ENCODE peak calls at places on chromosome 4, in seven cellular contexts. One of them, this sample, is unnamed.

GRCh38 chr4:81605278-81605677 is 133.6 kb upstream of the RASGEF1B start:
- DNase-seq in astrocyte of the spinal cord: no peak
- DNase-seq in dorsolateral prefrontal cortex: no peak
- DNase-seq in epithelial cell of prostate: no peak
- DNase-seq in AG10803: no peak
- DNase-seq in body of pancreas: no peak
- DNase-seq in glutamatergic neuron: no peak
- DNase-seq in this sample: no peak

GRCh38 chr4:127632420-127633403 is at the start of gene INTU:
- DNase-seq in astrocyte of the spinal cord: peak
- DNase-seq in dorsolateral prefrontal cortex: peak
- DNase-seq in epithelial cell of prostate: peak
- DNase-seq in AG10803: peak
- DNase-seq in body of pancreas: peak
- DNase-seq in glutamatergic neuron: peak
- DNase-seq in this sample: peak

GRCh38 chr4:155866177-155866576 is at the start of gene ASIC5:
- DNase-seq in astrocyte of the spinal cord: no peak
- DNase-seq in dorsolateral prefrontal cortex: no peak
- DNase-seq in epithelial cell of prostate: no peak
- DNase-seq in AG10803: no peak
- DNase-seq in body of pancreas: no peak
- DNase-seq in glutamatergic neuron: no peak
- DNase-seq in this sample: no peak

GRCh38 chr4:101288365-101289145 is 58.8 kb downstream of the PPP3CA start:
- DNase-seq in astrocyte of the spinal cord: no peak
- DNase-seq in dorsolateral prefrontal cortex: no peak
- DNase-seq in epithelial cell of prostate: no peak
- DNase-seq in AG10803: no peak
- DNase-seq in body of pancreas: no peak
- DNase-seq in glutamatergic neuron: no peak
- DNase-seq in this sample: no peak

GRCh38 chr4:176833416-176833815 is 40.7 kb upstream of the VEGFC start:
- DNase-seq in astrocyte of the spinal cord: no peak
- DNase-seq in dorsolateral prefrontal cortex: no peak
- DNase-seq in epithelial cell of prostate: no peak
- DNase-seq in AG10803: peak
- DNase-seq in body of pancreas: no peak
- DNase-seq in glutamatergic neuron: no peak
- DNase-seq in this sample: no peak

GRCh38 chr4:3291411-3291968 is 1.3 kb upstream of the RGS12 start:
- DNase-seq in astrocyte of the spinal cord: no peak
- DNase-seq in dorsolateral prefrontal cortex: no peak
- DNase-seq in epithelial cell of prostate: no peak
- DNase-seq in AG10803: no peak
- DNase-seq in body of pancreas: peak
- DNase-seq in glutamatergic neuron: no peak
- DNase-seq in this sample: no peak

GRCh38 chr4:137968956-137969709 is 273.0 kb downstream of the SLC7A11 start:
- DNase-seq in astrocyte of the spinal cord: peak
- DNase-seq in dorsolateral prefrontal cortex: no peak
- DNase-seq in epithelial cell of prostate: no peak
- DNase-seq in AG10803: peak
- DNase-seq in body of pancreas: no peak
- DNase-seq in glutamatergic neuron: no peak
- DNase-seq in this sample: peak

GRCh38 chr4:19324175-19324574 is 927.5 kb upstream of the SLIT2 start:
- DNase-seq in astrocyte of the spinal cord: no peak
- DNase-seq in dorsolateral prefrontal cortex: no peak
- DNase-seq in epithelial cell of prostate: no peak
- DNase-seq in AG10803: no peak
- DNase-seq in body of pancreas: no peak
- DNase-seq in glutamatergic neuron: no peak
- DNase-seq in this sample: no peak

GRCh38 chr4:144906181-144906895 is 191.7 kb downstream of the ANAPC10 start:
- DNase-seq in astrocyte of the spinal cord: peak
- DNase-seq in dorsolateral prefrontal cortex: no peak
- DNase-seq in epithelial cell of prostate: no peak
- DNase-seq in AG10803: no peak
- DNase-seq in body of pancreas: no peak
- DNase-seq in glutamatergic neuron: no peak
- DNase-seq in this sample: no peak

GRCh38 chr4:81913427-81913878 is 441.7 kb upstream of the RASGEF1B start:
- DNase-seq in astrocyte of the spinal cord: peak
- DNase-seq in dorsolateral prefrontal cortex: no peak
- DNase-seq in epithelial cell of prostate: no peak
- DNase-seq in AG10803: peak
- DNase-seq in body of pancreas: peak
- DNase-seq in glutamatergic neuron: peak
- DNase-seq in this sample: peak

GRCh38 chr4:7414046-7414445 is 20.7 kb downstream of the PSAPL1 start:
- DNase-seq in astrocyte of the spinal cord: no peak
- DNase-seq in dorsolateral prefrontal cortex: peak
- DNase-seq in epithelial cell of prostate: no peak
- DNase-seq in AG10803: no peak
- DNase-seq in body of pancreas: no peak
- DNase-seq in glutamatergic neuron: no peak
- DNase-seq in this sample: no peak

GRCh38 chr4:174427562-174428140 is 94.6 kb downstream of the HPGD start:
- DNase-seq in astrocyte of the spinal cord: no peak
- DNase-seq in dorsolateral prefrontal cortex: no peak
- DNase-seq in epithelial cell of prostate: no peak
- DNase-seq in AG10803: no peak
- DNase-seq in body of pancreas: no peak
- DNase-seq in glutamatergic neuron: no peak
- DNase-seq in this sample: no peak

GRCh38 chr4:158624889-158625478 is 46.7 kb downstream of the C4orf46 start:
- DNase-seq in astrocyte of the spinal cord: peak
- DNase-seq in dorsolateral prefrontal cortex: no peak
- DNase-seq in epithelial cell of prostate: peak
- DNase-seq in AG10803: peak
- DNase-seq in body of pancreas: peak
- DNase-seq in glutamatergic neuron: no peak
- DNase-seq in this sample: peak

GRCh38 chr4:26360864-26361263 is 40.0 kb downstream of the RBPJ start:
- DNase-seq in astrocyte of the spinal cord: no peak
- DNase-seq in dorsolateral prefrontal cortex: no peak
- DNase-seq in epithelial cell of prostate: no peak
- DNase-seq in AG10803: peak
- DNase-seq in body of pancreas: no peak
- DNase-seq in glutamatergic neuron: peak
- DNase-seq in this sample: no peak

GRCh38 chr4:173752610-173753009 is 222.6 kb upstream of the HAND2 start:
- DNase-seq in astrocyte of the spinal cord: no peak
- DNase-seq in dorsolateral prefrontal cortex: no peak
- DNase-seq in epithelial cell of prostate: no peak
- DNase-seq in AG10803: peak
- DNase-seq in body of pancreas: peak
- DNase-seq in glutamatergic neuron: peak
- DNase-seq in this sample: peak

GRCh38 chr4:156584100-156584499 is 387.5 kb downstream of the PDGFC start:
- DNase-seq in astrocyte of the spinal cord: no peak
- DNase-seq in dorsolateral prefrontal cortex: no peak
- DNase-seq in epithelial cell of prostate: peak
- DNase-seq in AG10803: no peak
- DNase-seq in body of pancreas: no peak
- DNase-seq in glutamatergic neuron: no peak
- DNase-seq in this sample: no peak

GRCh38 chr4:150237110-150237852 is 159.0 kb downstream of the DCLK2 start:
- DNase-seq in astrocyte of the spinal cord: peak
- DNase-seq in dorsolateral prefrontal cortex: no peak
- DNase-seq in epithelial cell of prostate: no peak
- DNase-seq in AG10803: peak
- DNase-seq in body of pancreas: no peak
- DNase-seq in glutamatergic neuron: no peak
- DNase-seq in this sample: peak

GRCh38 chr4:189177130-189177529 is 763.5 kb upstream of the FRG1 start:
- DNase-seq in astrocyte of the spinal cord: no peak
- DNase-seq in dorsolateral prefrontal cortex: no peak
- DNase-seq in epithelial cell of prostate: peak
- DNase-seq in AG10803: no peak
- DNase-seq in body of pancreas: no peak
- DNase-seq in glutamatergic neuron: no peak
- DNase-seq in this sample: no peak

This sample was measured in fibroblast of the conjunctiva.